ENCODE peak calls at places on chromosomes 12 and 14, in ten cellular contexts. I, K, T, X, D, H, U, P, V and L are unnamed samples.

GRCh38 chr12:26122681-26123481 is 2.0 kb downstream of the BHLHE41 start:
- DNase-seq in I (peak; percentile 85), P (peak; percentile 74), X (peak; percentile 79), T (peak; percentile 82), V (no peak), H (peak; percentile 79), U (peak; percentile 79), D (peak; percentile 90), K (peak; percentile 47), L (peak; percentile 68)

GRCh38 chr12:129903092-129903945 is 506 bp downstream of the TMEM132D start:
- DNase-seq in P (no peak), T (peak; percentile 7), V (no peak), D (no peak), I (no peak), X (no peak), H (no peak), U (no peak), K (no peak), L (no peak)

GRCh38 chr12:116182359-116183063 is 95.0 kb downstream of the MED13L start:
- DNase-seq in V (no peak), K (no peak), I (no peak), H (no peak), P (no peak), T (no peak), D (no peak), X (no peak), U (no peak), L (no peak)

GRCh38 chr12:104457746-104458644 is 1.2 kb downstream of the CHST11 start:
- DNase-seq in I (peak; percentile 90), K (peak; percentile 12), H (peak; percentile 24), U (peak; percentile 35), V (peak; percentile 73), X (peak; percentile 76), P (peak; percentile 35), T (no peak), D (peak; percentile 14), L (no peak)

GRCh38 chr14:88359500-88359899 is 26.0 kb upstream of the SPATA7 start:
- DNase-seq in I (no peak), X (no peak), U (no peak), V (no peak), K (no peak), T (no peak), H (no peak), P (no peak), D (no peak), L (no peak)

GRCh38 chr14:85313801-85314207 is 216.1 kb upstream of the FLRT2 start:
- DNase-seq in T (peak; percentile 77), X (no peak), P (no peak), I (no peak), H (no peak), U (no peak), V (no peak), D (no peak), K (no peak), L (peak; percentile 72)

GRCh38 chr12:111597731-111598636 is 1.1 kb downstream of the ATXN2 start:
- DNase-seq in X (peak; percentile 83), K (no peak), H (peak; percentile 69), T (no peak), I (peak; percentile 92), V (peak; percentile 34), P (peak; percentile 76), D (no peak), U (peak; percentile 59), L (no peak)

GRCh38 chr14:63276492-63277342 is 42.0 kb downstream of the GPHB5 start:
- DNase-seq in I (no peak), U (no peak), K (peak; percentile 64), X (no peak), T (peak; percentile 57), D (peak; percentile 82), V (peak; percentile 48), H (no peak), P (no peak), L (peak; percentile 68)

GRCh38 chr12:57090924-57091632 is 2.2 kb downstream of the NAB2 start:
- DNase-seq in D (no peak), T (no peak), U (no peak), K (no peak), I (no peak), X (no peak), H (no peak), V (no peak), P (peak; percentile 46), L (peak; percentile 35)

GRCh38 chr14:72888636-72889201 is 5.2 kb downstream of the DPF3 start:
- DNase-seq in X (no peak), U (no peak), I (no peak), D (peak; percentile 39), H (no peak), K (no peak), P (no peak), V (no peak), T (peak; percentile 36), L (no peak)

GRCh38 chr12:113329022-113329790 is 5.7 kb downstream of the SLC8B1 start:
- DNase-seq in H (no peak), V (no peak), K (no peak), D (peak; percentile 25), T (no peak), P (no peak), X (no peak), U (no peak), I (no peak), L (no peak)

GRCh38 chr12:96751626-96752025 is 155.4 kb upstream of the NEDD1 start:
- DNase-seq in D (no peak), I (no peak), K (peak; percentile 32), V (no peak), U (no peak), H (no peak), P (no peak), X (no peak), T (no peak), L (no peak)

GRCh38 chr12:1206118-1206734 is 215.2 kb downstream of the ERC1 start:
- DNase-seq in H (no peak), U (no peak), V (peak; percentile 13), I (no peak), P (no peak), X (no peak), D (no peak), T (no peak), K (no peak), L (no peak)

GRCh38 chr12:49795654-49796105 is 32.5 kb downstream of the NCKAP5L start:
- DNase-seq in D (no peak), H (no peak), P (no peak), X (no peak), K (no peak), V (no peak), T (no peak), I (no peak), U (no peak), L (no peak)

GRCh38 chr12:107126688-107127481 is 33.5 kb upstream of the CRY1 start:
- DNase-seq in H (no peak), V (no peak), K (peak; percentile 23), X (no peak), I (no peak), P (no peak), T (no peak), U (no peak), D (peak; percentile 47), L (peak; percentile 2)

GRCh38 chr12:13203028-13203922 is 6.7 kb downstream of the EMP1 start:
- DNase-seq in K (no peak), V (no peak), D (peak; percentile 88), T (no peak), I (peak; percentile 73), P (no peak), H (no peak), U (peak; percentile 79), X (peak; percentile 64), L (no peak)

DNA sequence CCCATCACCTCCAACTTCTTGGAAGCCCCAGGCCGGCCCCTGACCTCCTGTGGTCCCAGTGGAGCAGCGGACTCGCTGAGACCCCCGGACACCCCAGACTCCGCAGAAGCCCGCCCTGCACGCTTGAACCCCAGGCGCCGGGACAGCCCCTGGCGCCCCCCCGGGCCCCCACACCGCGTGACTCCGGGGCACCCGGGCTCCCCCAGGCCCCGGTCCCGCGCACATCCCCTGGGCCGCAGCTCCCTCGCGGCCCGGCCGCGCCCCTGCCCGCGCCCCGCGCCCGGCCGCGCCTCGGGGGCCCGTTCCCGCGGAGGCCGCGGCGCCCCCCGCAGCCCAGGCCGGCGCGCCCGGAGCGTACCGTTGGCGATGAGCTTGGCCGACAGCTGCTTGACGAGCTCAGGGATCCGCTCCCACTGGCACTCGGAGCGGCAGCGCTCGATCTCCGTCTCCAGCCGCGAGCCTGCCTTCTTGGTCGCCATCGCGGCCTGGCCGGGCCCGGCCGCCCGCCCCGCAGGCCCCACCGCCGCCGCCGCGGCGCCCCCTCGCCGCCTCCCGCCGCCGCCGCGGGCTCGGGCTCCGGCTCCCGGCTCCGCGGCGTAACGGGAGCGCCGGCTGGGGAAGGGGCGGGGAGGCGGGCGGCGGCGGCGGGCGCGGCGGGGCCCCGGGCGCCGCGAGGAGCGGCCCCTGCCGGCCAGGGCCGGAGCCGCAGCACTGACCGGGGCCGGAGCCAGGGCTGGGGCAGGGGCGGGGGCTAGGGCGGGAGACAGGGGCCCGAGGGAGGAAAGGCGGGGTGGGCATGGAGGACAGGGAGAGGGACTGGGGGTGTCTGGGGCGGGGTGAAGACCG is at the start of gene TTC7B:
- DNase-seq in U (peak; percentile 44), V (peak; percentile 20), T (no peak), P (peak; percentile 69), D (peak; percentile 15), H (no peak), K (no peak), I (peak; percentile 93), X (peak; percentile 76), L (no peak)
- TF ChIP-seq CTCF in U (peak; percentile 61), V (no peak), T (no peak), P (no peak), D (peak; percentile 46), H (no peak), K (peak; percentile 39), I (no peak), X (no peak), L (no peak)

GRCh38 chr14:103188691-103189480 is 65.6 kb downstream of the TNFAIP2 start:
- DNase-seq in K (no peak), I (peak; percentile 79), H (peak; percentile 45), D (peak; percentile 23), U (peak; percentile 62), X (peak; percentile 67), P (peak; percentile 67), T (no peak), V (no peak), L (no peak)
- TF ChIP-seq CTCF in K (peak; percentile 11), I (peak; percentile 14), H (no peak), D (peak; percentile 37), U (peak; percentile 77), X (peak; percentile 47), P (no peak), T (no peak), V (no peak), L (peak; percentile 63)

DNA sequence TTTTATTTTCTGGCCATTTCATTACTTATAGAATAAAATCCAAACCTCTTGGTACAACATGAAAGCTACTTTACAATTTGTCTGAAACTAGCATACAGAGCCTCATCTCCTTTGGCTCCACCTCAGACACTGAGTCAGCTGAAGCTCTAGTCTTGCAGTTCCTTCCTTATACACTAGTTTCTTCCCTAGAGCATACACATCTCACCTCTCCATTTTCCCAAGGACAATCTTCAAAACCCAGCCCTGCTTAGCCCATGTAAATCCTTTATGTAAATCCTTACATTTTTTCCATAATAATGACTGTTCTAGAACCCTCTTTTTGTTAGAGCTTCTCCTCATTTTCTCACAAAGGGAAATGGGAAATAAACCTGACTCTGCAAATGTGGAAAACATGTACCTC is 463.4 kb downstream of the SLC16A7 start:
- DNase-seq in V (no peak), I (no peak), D (no peak), T (no peak), K (no peak), H (no peak), X (no peak), U (no peak), P (no peak), L (no peak)
- TF ChIP-seq CTCF in V (no peak), I (no peak), D (no peak), T (no peak), K (no peak), H (no peak), X (no peak), U (no peak), P (no peak), L (peak; percentile 35)

GRCh38 chr14:96051642-96052540 is 12.7 kb downstream of the C14orf132 start:
- DNase-seq in K (peak; percentile 13), D (no peak), U (no peak), I (no peak), V (peak; percentile 64), X (no peak), H (no peak), T (no peak), P (no peak), L (no peak)
- TF ChIP-seq CTCF in K (peak; percentile 47), D (no peak), U (no peak), I (no peak), V (peak; percentile 78), X (no peak), H (no peak), T (peak; percentile 15), P (no peak), L (peak; percentile 65)